ENCODE peak calls at places on chromosomes 13 and 19, in five cellular contexts. L is CD8-positive, alpha-beta memory T cell; I is tibial nerve; A is thoracic aorta; P is ascending aorta. H is an unnamed sample.

GRCh38 chr19:29640231-29640630 is 25.0 kb upstream of the PLEKHF1 start:
- DNase-seq in A (no peak), P (no peak), L (no peak), I (no peak), H (no peak)

GRCh38 chr19:40035996-40036395 is 20.0 kb downstream of the ZNF780B start:
- DNase-seq in P (no peak), A (no peak), I (no peak), L (no peak), H (no peak)

GRCh38 chr13:87999141-87999765 is 328.1 kb downstream of the SLITRK5 start:
- DNase-seq in P (no peak), L (no peak), A (no peak), I (no peak), H (no peak)

GRCh38 chr13:44758595-44759221 is 182.6 kb upstream of the TSC22D1 start:
- DNase-seq in P (no peak), I (no peak), A (no peak), L (no peak), H (no peak)

GRCh38 chr13:30679483-30680330 is 55.6 kb upstream of the ALOX5AP start:
- DNase-seq in A (no peak), I (no peak), P (no peak), L (peak; percentile 33), H (no peak)

GRCh38 chr19:56314018-56314583 is 538 bp downstream of the ZSCAN5A start:
- DNase-seq in A (no peak), P (no peak), L (no peak), I (no peak), H (no peak)

GRCh38 chr13:111399776-111400505 is 79.5 kb downstream of the TEX29 start:
- DNase-seq in L (no peak), P (no peak), A (no peak), I (no peak), H (no peak)

GRCh38 chr19:13155472-13156284 is 5.5 kb downstream of the IER2 start:
- DNase-seq in P (peak; percentile 40), A (no peak), I (peak; percentile 71), L (peak; percentile 82), H (peak; percentile 93)

GRCh38 chr19:29622191-29623070 is 16.3 kb downstream of the POP4 start:
- DNase-seq in P (no peak), A (no peak), L (peak; percentile 38), I (no peak), H (no peak)

GRCh38 chr13:30789360-30789862 is 54.1 kb downstream of the ALOX5AP start:
- DNase-seq in I (no peak), A (no peak), L (no peak), P (no peak), H (no peak)

GRCh38 chr19:40414536-40415535 is 1.7 kb upstream of the PRX start:
- DNase-seq in L (no peak), I (no peak), P (no peak), A (no peak), H (no peak)

GRCh38 chr19:13692096-13692495 is 72.2 kb upstream of the MRI1 start:
- DNase-seq in L (no peak), P (peak; percentile 9), I (no peak), A (peak; percentile 4), H (no peak)

GRCh38 chr13:20721454-20722357 is 18.2 kb downstream of the IL17D start:
- DNase-seq in A (no peak), L (no peak), P (no peak), I (no peak), H (no peak)

GRCh38 chr13:49165798-49166752 is 54.1 kb upstream of the MLNR start:
- DNase-seq in P (no peak), I (no peak), A (no peak), L (no peak), H (no peak)

GRCh38 chr13:33676700-33677048 is 141.3 kb upstream of the RFC3 start:
- DNase-seq in L (no peak), I (no peak), A (no peak), P (no peak), H (no peak)

GRCh38 chr19:42111811-42112210 is 20.4 kb downstream of the POU2F2 start:
- DNase-seq in I (no peak), P (no peak), A (no peak), L (no peak), H (no peak)

GRCh38 chr19:39351537-39352037 is 9.4 kb downstream of the SAMD4B start:
- DNase-seq in P (no peak), L (no peak), I (no peak), A (no peak), H (no peak)

GRCh38 chr19:44745386-44745831 is 3.1 kb upstream of the BCL3 start:
- DNase-seq in P (no peak), A (no peak), L (no peak), I (peak; percentile 55), H (peak; percentile 95)

GRCh38 chr19:19997656-19998268 is 41.5 kb downstream of the ZNF682 start:
- DNase-seq in L (peak; percentile 19), I (no peak), A (no peak), P (no peak), H (no peak)

GRCh38 chr13:73938375-73939070 is 195.7 kb downstream of the KLF12 start:
- DNase-seq in L (no peak), P (no peak), A (no peak), I (no peak), H (no peak)

GRCh38 chr13:96993660-96994029 is 631 bp downstream of the OXGR1 start:
- DNase-seq in L (no peak), A (no peak), P (no peak), I (no peak), H (no peak)

GRCh38 chr13:74068471-74068870 is 65.7 kb downstream of the KLF12 start:
- DNase-seq in A (no peak), L (no peak), I (no peak), P (no peak), H (no peak)

GRCh38 chr19:9431475-9431874 is 3.9 kb downstream of the ZNF266 start:
- DNase-seq in L (peak; percentile 39), I (no peak), A (no peak), P (no peak), H (no peak)

GRCh38 chr13:110126391-110126961 is 180.5 kb downstream of the COL4A1 start:
- DNase-seq in I (no peak), A (no peak), L (no peak), P (no peak), H (peak; percentile 92)

DNA sequence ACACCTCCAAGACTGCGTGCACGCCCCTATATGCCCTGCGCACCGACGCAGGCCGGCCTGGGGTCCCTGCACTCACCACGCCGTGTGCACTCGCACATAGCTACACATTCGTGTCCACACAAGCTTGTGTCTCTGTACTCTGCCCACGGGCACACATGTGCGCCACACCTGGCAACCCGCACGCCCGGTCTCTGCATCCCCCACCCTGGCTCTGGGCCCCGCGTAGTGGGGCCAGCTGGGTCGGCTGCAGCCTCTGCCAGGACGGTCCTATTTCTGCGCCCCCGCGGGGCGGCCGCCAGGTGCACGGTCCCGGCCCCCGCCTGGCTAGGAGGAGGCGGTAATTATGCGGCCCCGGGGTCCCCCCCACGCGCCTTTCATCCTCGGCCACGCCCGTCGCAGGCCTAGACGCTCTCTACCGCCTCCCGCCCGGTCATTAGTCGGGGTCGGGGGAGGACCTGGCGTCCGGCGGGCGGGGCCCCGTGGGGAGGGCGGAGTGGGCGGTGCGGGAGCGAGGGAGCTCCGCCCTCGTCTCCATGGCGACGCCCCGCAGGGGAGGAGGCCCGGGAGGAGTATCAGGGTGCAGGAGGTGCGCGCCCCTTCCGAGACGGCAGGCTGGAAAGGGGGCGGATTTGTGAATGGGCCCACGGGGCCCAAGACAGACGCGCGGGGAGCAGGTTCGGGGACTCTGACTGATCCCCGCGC is 2.9 kb upstream of the CIRBP start:
- DNase-seq in A (no peak), L (peak; percentile 87), P (no peak), I (no peak), H (no peak)
- H3K4me1 ChIP-seq in A (peaks cover 54% of the 10 kb centered on the region), L (peaks cover 64% of the 10 kb centered on the region), P (peaks cover 30% of the 10 kb centered on the region), I (peaks cover 71% of the 10 kb centered on the region), H (peaks cover 80% of the 10 kb centered on the region)

DNA sequence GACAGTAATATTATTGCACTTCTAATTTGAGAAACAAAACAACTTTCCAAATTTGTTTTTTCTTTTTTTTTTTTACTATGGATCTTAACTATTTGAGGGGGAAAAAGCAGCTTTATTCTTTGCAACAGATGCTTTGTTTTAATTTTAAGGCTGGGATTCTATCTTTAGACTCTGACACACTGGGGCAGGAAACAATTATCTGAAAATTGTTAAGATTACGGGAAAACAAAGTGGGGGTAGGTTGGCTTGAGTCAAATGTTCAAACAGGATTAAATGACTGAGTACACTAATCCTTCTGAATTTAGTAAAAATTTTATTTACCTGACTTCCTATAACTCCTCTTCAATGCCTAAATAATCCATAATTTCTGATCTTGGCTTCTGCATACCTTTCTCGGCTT is 543.2 kb downstream of the SLITRK6 start:
- DNase-seq in L (no peak), A (no peak), I (no peak), P (no peak), H (no peak)
- H3K4me1 ChIP-seq in L (no peaks in the 10 kb centered on the region), A (no peaks in the 10 kb centered on the region), I (no peaks in the 10 kb centered on the region), P (no peaks in the 10 kb centered on the region), H (no peaks in the 10 kb centered on the region)

DNA sequence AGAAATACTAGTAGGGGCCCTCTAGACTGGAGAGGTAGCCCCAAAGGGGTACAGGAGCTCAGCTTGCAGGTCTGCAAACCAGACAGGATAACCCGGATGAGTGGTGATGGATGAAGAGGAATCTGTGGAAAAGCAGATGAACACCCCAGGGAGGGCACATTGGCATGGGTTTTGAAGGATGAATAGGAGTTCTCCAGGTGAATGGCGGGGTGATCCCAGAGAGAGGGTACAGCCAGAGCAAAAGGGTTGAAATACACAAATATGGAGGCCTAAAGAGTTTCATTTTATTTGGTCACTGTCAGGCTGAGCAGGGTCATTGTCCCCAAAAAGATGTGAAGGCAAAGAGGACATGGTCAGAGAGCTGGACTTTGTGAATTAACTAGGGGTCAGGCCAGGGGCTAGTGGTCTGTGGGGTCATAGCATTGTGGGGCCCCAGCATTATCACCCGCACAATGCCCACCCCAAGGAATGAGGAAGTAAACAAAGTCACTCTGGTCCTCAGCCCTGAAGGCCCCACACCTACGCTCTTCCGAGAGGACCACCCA is 4.8 kb downstream of the NR2F6 start:
- DNase-seq in P (no peak), L (no peak), A (no peak), I (no peak), H (no peak)
- H3K4me1 ChIP-seq in P (peaks cover 3% of the 10 kb centered on the region), L (peaks cover 4% of the 10 kb centered on the region), A (peaks cover 25% of the 10 kb centered on the region), I (peaks cover 32% of the 10 kb centered on the region), H (peaks cover 71% of the 10 kb centered on the region)

DNA sequence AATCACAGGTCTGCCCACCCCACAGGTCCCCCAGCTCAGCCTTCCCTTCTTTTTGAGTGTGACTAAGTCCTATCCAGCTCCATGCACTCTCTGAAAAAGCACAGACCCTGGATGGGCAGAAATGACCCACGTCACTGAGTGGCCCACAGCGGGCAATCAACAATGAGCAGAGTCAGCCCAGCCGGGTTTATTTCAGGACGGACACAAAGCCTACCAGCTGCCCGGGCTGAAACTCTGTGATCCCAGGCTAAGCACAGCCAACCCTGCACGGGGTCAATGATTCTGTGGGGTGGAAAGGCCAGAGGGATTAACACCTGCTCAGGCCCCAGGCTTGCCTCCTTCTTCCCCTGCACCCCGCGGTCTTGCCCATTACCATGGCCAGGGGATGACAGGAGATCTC is 8.4 kb downstream of the NAPA start:
- DNase-seq in L (no peak), A (no peak), P (no peak), I (no peak), H (no peak)
- H3K4me1 ChIP-seq in L (peaks cover 5% of the 10 kb centered on the region), A (peaks cover 36% of the 10 kb centered on the region), P (peaks cover 15% of the 10 kb centered on the region), I (peaks cover 44% of the 10 kb centered on the region), H (peaks cover 55% of the 10 kb centered on the region)

H was measured in esophagus muscularis mucosa.